ENCODE peak calls at places on chromosomes 4 and X, in nine cellular contexts. N is CD8-positive, alpha-beta T cell; A is nephron progenitor cell; H is AG09319; S is GM12865; P is fibroblast of mammary gland; Y is lower leg skin; X is right lobe of liver; L is H9. J is an unnamed sample.

GRCh38 chr4:15778742-15779231 is 659 bp downstream of the CD38 start:
- DNase-seq in N (peak), A (peak), H (no peak), S (peak), P (no peak), Y (no peak), X (peak), L (peak), J (no peak)

GRCh38 chr4:7266525-7267292 is 74.4 kb downstream of the SORCS2 start:
- DNase-seq in N (no peak), A (no peak), H (peak), S (no peak), P (peak), Y (no peak), X (no peak), L (peak), J (no peak)

GRCh38 chr4:156169861-156170260 is 216.2 kb upstream of the CTSO start:
- DNase-seq in N (no peak), A (no peak), H (no peak), S (no peak), P (no peak), Y (no peak), X (no peak), L (peak), J (no peak)

GRCh38 chrX:132837971-132838370 is 120.5 kb downstream of the HS6ST2 start:
- DNase-seq in N (no peak), A (no peak), H (no peak), S (no peak), P (peak), Y (no peak), X (no peak), L (no peak), J (no peak)

GRCh38 chr4:10089346-10089745 is 27.3 kb downstream of the WDR1 start:
- DNase-seq in N (no peak), A (no peak), H (no peak), S (no peak), P (no peak), Y (no peak), X (no peak), L (peak), J (no peak)

GRCh38 chrX:1393871-1394615 is 2.1 kb upstream of the SLC25A6 start:
- DNase-seq in N (no peak), A (no peak), H (no peak), S (no peak), P (no peak), Y (peak), X (no peak), L (no peak), J (no peak)

GRCh38 chr4:83179205-83179604 is 64.7 kb upstream of the PLAC8 start:
- DNase-seq in N (no peak), A (no peak), H (no peak), S (no peak), P (no peak), Y (no peak), X (no peak), L (no peak), J (no peak)

GRCh38 chr4:146334862-146335449 is 120.6 kb downstream of the REELD1 start:
- DNase-seq in N (no peak), A (no peak), H (no peak), S (peak), P (peak), Y (no peak), X (no peak), L (no peak), J (no peak)

GRCh38 chrX:17809984-17810383 is 51.1 kb downstream of the RAI2 start:
- DNase-seq in N (no peak), A (no peak), H (no peak), S (no peak), P (no peak), Y (no peak), X (no peak), L (no peak), J (no peak)

GRCh38 chr4:150258569-150258968 is 180.3 kb downstream of the DCLK2 start:
- DNase-seq in N (no peak), A (no peak), H (no peak), S (no peak), P (no peak), Y (no peak), X (no peak), L (no peak), J (no peak)

GRCh38 chr4:150253965-150254364 is 175.7 kb downstream of the DCLK2 start:
- DNase-seq in N (no peak), A (no peak), H (no peak), S (no peak), P (no peak), Y (no peak), X (no peak), L (no peak), J (no peak)

GRCh38 chr4:150257338-150257737 is 179.1 kb downstream of the DCLK2 start:
- DNase-seq in N (no peak), A (no peak), H (no peak), S (no peak), P (no peak), Y (no peak), X (no peak), L (no peak), J (no peak)

GRCh38 chr4:150255610-150256580 is 177.7 kb downstream of the DCLK2 start:
- DNase-seq in N (no peak), A (no peak), H (no peak), S (no peak), P (no peak), Y (no peak), X (no peak), L (no peak), J (no peak)

GRCh38 chr4:150256841-150257273 is 178.6 kb downstream of the DCLK2 start:
- DNase-seq in N (no peak), A (no peak), H (no peak), S (no peak), P (no peak), Y (no peak), X (no peak), L (peak), J (no peak)
- TF ChIP-seq CTCF in N (no peak), A (no peak), H (no peak), S (no peak), P (no peak), Y (no peak), X (no peak), L (peak), J (no peak)

GRCh38 chr4:141501931-141502330 is 134.5 kb upstream of the IL15 start:
- DNase-seq in N (no peak), A (no peak), H (no peak), S (no peak), P (peak), Y (no peak), X (no peak), L (no peak), J (no peak)
- TF ChIP-seq CTCF in N (no peak), A (no peak), H (no peak), S (no peak), P (no peak), Y (no peak), X (no peak), L (no peak), J (no peak)

DNA sequence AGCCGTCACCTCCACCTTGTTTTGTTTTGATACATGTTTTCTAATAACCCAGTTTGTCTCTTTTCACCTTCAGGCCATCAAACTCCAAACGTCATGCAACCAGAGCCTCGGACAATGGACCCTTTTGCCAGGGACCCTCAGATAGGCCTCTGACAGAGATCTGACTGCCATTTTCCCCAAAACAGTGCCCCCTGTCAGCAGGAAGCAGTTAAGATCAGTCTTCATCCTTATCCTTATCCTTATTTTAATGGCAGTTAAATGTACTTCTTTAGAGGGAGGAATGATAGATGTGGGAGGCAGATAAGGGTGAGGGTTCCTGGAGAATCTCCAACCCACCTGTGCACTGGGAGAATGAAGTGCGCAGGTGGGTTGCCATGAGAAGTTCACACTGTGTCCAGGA is 135.7 kb downstream of the ANAPC10 start:
- DNase-seq in N (no peak), A (no peak), H (no peak), S (no peak), P (no peak), Y (no peak), X (no peak), L (peak), J (no peak)
- TF ChIP-seq CTCF in N (no peak), A (no peak), H (no peak), S (no peak), P (no peak), Y (no peak), X (no peak), L (peak), J (no peak)

DNA sequence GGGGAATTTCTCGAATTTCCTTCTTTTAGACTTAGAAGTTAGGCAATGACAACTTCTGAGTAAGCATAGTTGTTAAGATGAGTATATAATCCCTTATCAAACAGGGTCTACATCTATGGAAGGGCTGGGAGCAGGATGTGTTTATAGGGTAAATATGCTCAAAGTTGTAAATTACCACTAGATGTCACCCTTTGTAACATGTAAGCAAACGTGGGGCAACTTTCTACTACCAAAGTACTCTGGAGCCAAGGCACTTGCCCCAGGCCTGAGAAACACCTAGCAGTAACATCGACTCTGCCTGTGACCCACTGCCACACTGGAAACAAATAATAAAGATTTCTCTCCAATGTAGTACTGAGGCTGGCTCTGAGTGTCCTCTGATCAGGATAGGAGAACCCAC is 444.6 kb downstream of the IQCM start:
- DNase-seq in N (no peak), A (no peak), H (peak), S (peak), P (peak), Y (no peak), X (peak), L (peak), J (no peak)
- TF ChIP-seq CTCF in N (no peak), A (no peak), H (peak), S (peak), P (peak), Y (no peak), X (peak), L (peak), J (no peak)

GRCh38 chr4:17577660-17578481 is 873 bp downstream of the LAP3 start:
- DNase-seq in N (peak), A (peak), H (no peak), S (peak), P (peak), Y (peak), X (peak), L (no peak), J (peak)
- TF ChIP-seq CTCF in N (no peak), A (no peak), H (peak), S (no peak), P (no peak), Y (no peak), X (no peak), L (peak), J (no peak)

GRCh38 chr4:98928505-98929340 is at the start of gene EIF4E:
- DNase-seq in N (peak), A (peak), H (peak), S (peak), P (peak), Y (peak), X (peak), L (peak), J (peak)
- TF ChIP-seq CTCF in N (peak), A (no peak), H (no peak), S (peak), P (peak), Y (no peak), X (no peak), L (no peak), J (no peak)

DNA sequence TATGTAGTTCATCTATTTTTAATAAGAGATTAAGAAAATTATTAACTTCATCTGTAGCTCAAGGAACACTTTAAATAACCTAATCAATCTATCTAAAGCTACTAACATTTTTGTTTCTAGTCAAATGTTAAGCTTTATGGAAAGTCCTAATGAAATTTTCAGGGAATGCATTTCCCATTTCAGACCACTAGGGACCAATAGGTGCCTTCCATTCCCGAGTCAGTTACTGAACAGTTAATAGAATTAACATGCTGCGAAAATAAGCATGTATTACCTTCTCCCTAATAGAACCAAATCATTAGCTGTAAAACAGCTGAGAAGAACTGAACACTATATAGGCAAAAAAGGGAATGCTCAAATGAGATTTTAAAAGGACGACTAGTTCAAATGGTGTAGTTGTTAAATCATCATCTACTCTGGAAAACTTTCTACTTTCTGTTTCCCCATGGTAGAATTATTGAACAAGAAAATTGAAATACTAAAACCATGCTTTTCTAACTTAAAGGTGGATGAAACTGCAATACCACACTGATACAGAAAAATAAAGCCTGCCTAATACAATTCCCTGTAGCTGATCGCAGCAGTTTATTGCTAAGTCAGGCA is 22.5 kb downstream of the STX18 start:
- DNase-seq in N (no peak), A (no peak), H (no peak), S (no peak), P (peak), Y (no peak), X (no peak), L (no peak), J (no peak)
- TF ChIP-seq CTCF in N (peak), A (peak), H (peak), S (peak), P (peak), Y (no peak), X (peak), L (peak), J (no peak)

DNA sequence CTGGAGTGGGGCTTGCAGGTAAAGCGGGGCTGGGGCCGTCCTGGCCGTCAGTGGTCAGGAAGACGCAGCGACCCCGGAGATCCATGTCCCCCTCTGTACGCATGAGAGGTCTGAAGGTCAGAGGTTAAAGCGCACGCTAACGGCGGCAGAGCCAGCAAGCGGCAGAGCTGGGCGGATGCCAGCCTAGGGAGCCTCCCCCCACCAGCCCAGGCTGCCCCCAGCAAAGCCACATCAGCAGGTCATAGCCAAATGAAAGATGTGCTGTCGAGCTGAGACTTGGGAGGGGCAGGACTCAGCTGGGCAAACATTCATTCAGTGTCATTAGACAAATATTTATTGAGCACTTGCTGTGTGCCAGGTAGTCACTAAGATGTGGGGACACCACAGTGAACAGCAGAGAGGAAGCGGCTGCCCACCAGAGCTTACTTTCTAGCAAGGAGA is 593 bp upstream of the JAKMIP1 start:
- DNase-seq in N (no peak), A (no peak), H (no peak), S (peak), P (no peak), Y (peak), X (no peak), L (no peak), J (no peak)
- TF ChIP-seq CTCF in N (no peak), A (no peak), H (no peak), S (no peak), P (no peak), Y (no peak), X (no peak), L (no peak), J (no peak)

J was measured in omental fat pad.